ENCODE peak calls at places on chromosomes 4 and X, in five cellular contexts. V is GM12891; L is transverse colon; N is T-helper 2 cell treated with Interferon-gamma antibody and Interleukin-4, amounts not matched to agents 5 μg/mL and 100 μg/mL, for 36 hours; O is HFFc6. R is an unnamed sample.

GRCh38 chrX:44748014-44748413 is 95.8 kb upstream of the DUSP21 start:
- DNase-seq in N (no peak), V (no peak), L (no peak), O (peak), R (no peak)

GRCh38 chr4:71520850-71521249 is 182.0 kb downstream of the SLC4A4 start:
- DNase-seq in V (no peak), L (no peak), O (no peak), N (no peak), R (no peak)

GRCh38 chr4:73721419-73721818 is 18.9 kb upstream of the CXCL8 start:
- DNase-seq in V (no peak), N (no peak), L (no peak), O (peak), R (no peak)

GRCh38 chr4:32789026-32789608 is 2068.9 kb downstream of the PCDH7 start:
- DNase-seq in O (no peak), N (no peak), V (no peak), L (no peak), R (no peak)

GRCh38 chr4:82780398-82781231 is 18.0 kb downstream of the SCD5 start:
- DNase-seq in L (peak), O (no peak), V (no peak), N (no peak), R (no peak)

GRCh38 chr4:150072906-150073714 is 5.1 kb upstream of the DCLK2 start:
- DNase-seq in N (no peak), O (peak), V (no peak), L (no peak), R (peak)

GRCh38 chrX:68697036-68697435 is 49.6 kb downstream of the STARD8 start:
- DNase-seq in V (no peak), L (no peak), N (no peak), O (no peak), R (no peak)

GRCh38 chr4:3299538-3300197 is 6.8 kb downstream of the RGS12 start:
- DNase-seq in V (no peak), L (no peak), N (no peak), O (no peak), R (no peak)

GRCh38 chr4:184628103-184628502 is 21.1 kb downstream of the CASP3 start:
- DNase-seq in V (no peak), L (no peak), O (no peak), N (no peak), R (no peak)

GRCh38 chr4:60133414-60133813 is 1066.7 kb upstream of the ADGRL3 start:
- DNase-seq in V (no peak), L (no peak), N (no peak), O (no peak), R (no peak)

GRCh38 chr4:83785906-83786305 is 250.0 kb downstream of the GPAT3 start:
- DNase-seq in O (no peak), N (no peak), L (no peak), V (no peak), R (no peak)

GRCh38 chr4:179867300-179867878 is 2375.8 kb upstream of the TENM3 start:
- DNase-seq in L (peak), O (no peak), N (peak), V (peak), R (peak)

GRCh38 chr4:8914461-8915171 is 43.0 kb upstream of the HMX1 start:
- DNase-seq in O (no peak), L (no peak), V (peak), N (no peak), R (peak)

GRCh38 chrX:23792861-23793553 is 10.0 kb downstream of the SAT1 start:
- DNase-seq in O (no peak), V (no peak), N (no peak), L (no peak), R (no peak)

GRCh38 chrX:49627030-49627777 is 28.4 kb downstream of the GAGE1 start:
- DNase-seq in O (no peak), N (no peak), L (no peak), V (no peak), R (no peak)

GRCh38 chr4:87018751-87019150 is 83.9 kb downstream of the AFF1 start:
- DNase-seq in O (no peak), V (no peak), N (no peak), L (no peak), R (no peak)

GRCh38 chr4:135239964-135240363 is 1038.4 kb upstream of the PABPC4L start:
- DNase-seq in V (no peak), O (peak), L (no peak), N (no peak), R (no peak)

GRCh38 chr4:3829954-3830773 is 64.0 kb downstream of the ADRA2C start:
- DNase-seq in O (no peak), L (no peak), N (no peak), V (no peak), R (no peak)

GRCh38 chr4:93359609-93360008 is 468.9 kb upstream of the ATOH1 start:
- DNase-seq in O (no peak), V (no peak), L (no peak), N (no peak), R (no peak)

GRCh38 chr4:3322059-3322550 is 29.3 kb downstream of the RGS12 start:
- DNase-seq in N (no peak), V (no peak), O (no peak), L (no peak), R (peak)

GRCh38 chr4:120691106-120691505 is 231.4 kb downstream of the PRDM5 start:
- DNase-seq in L (no peak), N (no peak), O (no peak), V (no peak), R (no peak)

GRCh38 chr4:157576671-157577070 is 356.1 kb downstream of the GRIA2 start:
- DNase-seq in O (no peak), N (no peak), V (no peak), L (no peak), R (no peak)

GRCh38 chr4:84327526-84327925 is 171.6 kb downstream of the NKX6-1 start:
- DNase-seq in N (no peak), L (no peak), V (no peak), O (no peak), R (no peak)

GRCh38 chr4:25970241-25970675 is 56.2 kb downstream of the SMIM20 start:
- DNase-seq in L (peak), N (no peak), O (no peak), V (peak), R (no peak)

GRCh38 chr4:4875147-4875546 is 15.7 kb downstream of the MSX1 start:
- DNase-seq in O (no peak), V (no peak), L (no peak), N (no peak), R (no peak)

GRCh38 chr4:173878701-173879100 is 348.7 kb upstream of the HAND2 start:
- DNase-seq in N (peak), O (no peak), V (no peak), L (no peak), R (no peak)

GRCh38 chr4:163121689-163122088 is 45.0 kb downstream of the NAF1 start:
- DNase-seq in V (no peak), L (no peak), O (no peak), N (no peak), R (no peak)

GRCh38 chr4:86452323-86452995 is 92.6 kb upstream of the MAPK10 start:
- DNase-seq in N (no peak), O (no peak), V (no peak), L (no peak), R (no peak)

GRCh38 chr4:182513534-182514291 is 270.5 kb downstream of the TENM3 start:
- DNase-seq in L (no peak), O (no peak), N (no peak), V (no peak), R (no peak)

GRCh38 chr4:93780080-93780479 is 48.5 kb upstream of the ATOH1 start:
- DNase-seq in O (no peak), V (no peak), N (no peak), L (no peak), R (no peak)

GRCh38 chr4:185145572-185145971 is 2.5 kb downstream of the SLC25A4 start:
- DNase-seq in O (no peak), V (no peak), L (no peak), N (no peak), R (no peak)

R was measured in AG08396.